ENCODE peak calls at places on chromosomes 3 and 15, in four cellular contexts. V, J, R and U are unnamed samples.

GRCh38 chr15:50945725-50946124 is 37.2 kb downstream of the AP4E1 start:
- DNase-seq in V (no peak), J (no peak), R (no peak), U (no peak)

GRCh38 chr3:192570757-192571156 is 156.6 kb downstream of the FGF12 start:
- DNase-seq in V (no peak), J (no peak), R (no peak), U (no peak)

GRCh38 chr15:99451484-99451883 is 114.3 kb upstream of the MEF2A start:
- DNase-seq in V (no peak), J (no peak), R (no peak), U (no peak)

GRCh38 chr15:80174017-80174746 is 21.4 kb downstream of the FAH start:
- DNase-seq in V (no peak), J (no peak), R (no peak), U (no peak)

GRCh38 chr3:125256675-125257074 is 44.1 kb upstream of the SLC12A8 start:
- DNase-seq in V (no peak), J (no peak), R (no peak), U (no peak)

GRCh38 chr3:188635258-188636038 is 481.5 kb downstream of the LPP start:
- DNase-seq in V (no peak), J (no peak), R (no peak), U (peak)

GRCh38 chr3:133965033-133965570 is 64.6 kb downstream of the SLCO2A1 start:
- DNase-seq in V (no peak), J (no peak), R (no peak), U (no peak)

GRCh38 chr3:131535596-131535995 is 32.8 kb upstream of the MRPL3 start:
- DNase-seq in V (no peak), J (no peak), R (no peak), U (no peak)

GRCh38 chr3:17207019-17207418 is 322.3 kb downstream of the PLCL2 start:
- DNase-seq in V (no peak), J (no peak), R (no peak), U (no peak)

GRCh38 chr3:10600159-10601125 is 95.1 kb upstream of the ATP2B2 start:
- DNase-seq in V (no peak), J (no peak), R (no peak), U (no peak)

GRCh38 chr3:10599444-10599843 is 94.1 kb upstream of the ATP2B2 start:
- DNase-seq in V (no peak), J (no peak), R (no peak), U (no peak)

GRCh38 chr3:10601131-10601856 is 95.9 kb upstream of the ATP2B2 start:
- DNase-seq in V (no peak), J (no peak), R (no peak), U (no peak)

GRCh38 chr3:10601857-10602230 is 96.5 kb upstream of the ATP2B2 start:
- DNase-seq in V (no peak), J (no peak), R (no peak), U (no peak)

DNA sequence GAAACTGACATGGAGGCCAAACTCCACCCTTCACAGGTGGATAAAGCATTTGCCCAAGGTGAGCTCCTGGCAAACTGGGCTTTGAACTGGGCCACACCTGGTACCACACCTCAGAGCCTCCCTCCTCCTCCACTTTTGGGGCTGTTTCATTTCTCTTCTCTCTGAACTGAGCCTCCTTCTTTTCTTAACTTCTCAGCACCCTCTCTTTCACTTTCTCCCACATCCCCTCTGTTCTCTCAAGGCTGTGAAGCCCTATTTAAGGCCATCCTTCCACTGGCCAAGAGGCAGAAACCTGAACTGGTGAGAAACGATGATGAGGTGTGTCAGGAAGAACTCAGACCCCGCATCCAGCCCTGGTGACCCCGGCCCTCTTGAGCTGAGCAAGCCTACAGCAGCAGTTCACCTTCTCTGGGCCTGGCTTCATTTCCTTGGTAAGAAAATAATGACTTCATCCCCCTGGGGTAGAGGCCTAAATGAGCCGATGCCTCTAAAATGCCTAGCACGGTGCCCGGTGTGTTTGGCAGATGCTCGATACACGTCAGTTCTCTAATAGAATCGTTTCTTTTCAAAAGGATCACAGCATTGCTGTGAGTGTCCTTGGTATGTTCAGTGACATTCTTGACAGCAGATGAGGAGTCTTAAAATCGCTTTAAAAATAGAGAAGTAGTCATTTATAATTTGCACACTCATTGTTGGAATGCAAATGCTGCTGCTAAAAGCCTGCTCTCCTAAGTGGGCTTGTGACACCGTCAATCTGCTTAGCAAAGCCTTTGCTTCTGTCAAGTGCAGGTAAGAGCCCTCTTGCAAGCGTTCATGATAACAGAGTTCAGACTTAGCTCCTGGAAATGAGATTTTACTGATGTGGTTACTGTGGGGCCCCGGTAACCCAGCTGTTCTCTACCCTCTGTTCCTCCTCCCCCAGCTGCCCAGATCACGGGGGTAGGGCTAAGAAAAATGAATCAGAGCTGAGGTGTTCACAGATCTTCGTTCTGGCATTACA is 97.7 kb upstream of the ATP2B2 start:
- DNase-seq in V (no peak), J (no peak), R (peak), U (no peak)
- H3K4me3 ChIP-seq in V (no peak), J (no peak), R (no peak), U (no peak)

GRCh38 chr3:185733980-185734724 is 90.7 kb downstream of the IGF2BP2 start:
- DNase-seq in V (no peak), J (peak), R (peak), U (peak)
- TF ChIP-seq CTCF in V (peak), J (peak), R (peak), U (peak)

DNA sequence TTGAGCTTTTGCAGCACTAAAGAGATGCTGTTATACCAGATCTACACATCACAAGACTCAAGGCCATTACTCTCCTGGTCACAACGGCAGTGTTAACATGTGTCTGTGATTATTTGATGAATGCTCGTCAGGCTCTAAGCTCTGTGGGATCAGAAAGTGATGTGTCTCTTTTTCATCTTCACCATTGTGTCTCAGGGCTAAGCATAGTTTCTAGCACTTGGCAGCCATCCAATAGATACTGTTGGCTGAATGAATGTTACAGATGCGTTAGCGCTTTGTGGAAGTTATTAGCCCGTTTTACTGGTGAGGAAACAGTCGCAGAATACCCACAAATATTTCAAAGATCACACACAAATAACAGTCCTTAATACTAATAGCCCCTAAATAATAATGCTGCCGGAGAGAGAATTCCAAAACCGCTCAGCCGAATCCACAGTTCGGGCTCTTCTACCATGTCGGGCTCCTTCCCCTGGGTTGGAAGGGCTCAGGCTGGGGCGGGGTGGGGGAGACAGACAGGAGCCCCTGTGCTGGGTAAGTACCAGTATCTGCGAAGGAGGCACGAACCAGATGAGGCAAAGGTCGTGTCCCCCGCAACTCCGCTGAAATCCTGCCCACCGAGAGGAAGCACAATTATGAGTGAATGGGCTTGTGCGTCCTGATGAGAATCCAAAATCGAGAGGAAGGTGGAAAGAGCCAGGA is 1.1 kb upstream of the FAM81A start:
- DNase-seq in V (no peak), J (no peak), R (no peak), U (no peak)
- H3K4me3 ChIP-seq in V (peak), J (no peak), R (peak), U (no peak)

DNA sequence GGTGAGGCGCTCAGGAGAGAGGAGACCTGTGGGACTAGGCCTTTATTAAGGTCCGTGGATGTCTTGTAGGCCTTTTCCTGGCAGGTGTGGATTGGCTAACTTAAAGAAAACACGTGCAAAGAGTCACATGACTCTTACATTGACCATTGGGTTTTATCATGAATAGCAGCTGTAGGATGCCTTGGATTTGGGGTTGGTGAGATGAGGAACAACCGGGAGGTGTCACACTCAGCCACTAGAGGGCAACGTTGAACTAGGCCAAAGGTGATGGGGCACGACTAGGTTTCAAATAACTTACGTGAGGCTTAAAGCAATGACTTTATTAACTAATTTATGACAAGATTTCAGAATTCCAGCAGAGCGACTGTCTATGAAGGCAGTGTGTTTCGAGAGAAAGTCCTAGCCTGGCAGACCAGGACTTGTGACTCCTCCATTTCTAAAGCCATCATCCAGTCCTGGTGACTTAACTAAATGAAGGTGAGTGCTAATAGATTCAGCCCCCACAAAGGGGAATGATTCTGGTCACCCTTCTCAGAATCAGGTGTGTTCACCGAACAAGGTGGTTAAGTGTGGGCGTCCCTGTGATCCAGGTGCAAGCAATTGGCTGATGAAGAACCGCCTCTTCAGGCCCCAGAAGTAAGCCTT is 345.6 kb downstream of the MCTP2 start:
- DNase-seq in V (no peak), J (peak), R (peak), U (peak)
- TF ChIP-seq CTCF in V (peak), J (peak), R (peak), U (peak)

GRCh38 chr3:106343841-106344240 is 475.0 kb upstream of the CBLB start:
- DNase-seq in V (no peak), J (no peak), R (no peak), U (no peak)

GRCh38 chr3:106338582-106339219 is 469.9 kb upstream of the CBLB start:
- DNase-seq in V (no peak), J (no peak), R (no peak), U (no peak)

GRCh38 chr3:106342386-106342785 is 473.6 kb upstream of the CBLB start:
- DNase-seq in V (no peak), J (no peak), R (no peak), U (peak)

GRCh38 chr3:106339551-106339950 is 470.7 kb upstream of the CBLB start:
- DNase-seq in V (no peak), J (no peak), R (no peak), U (no peak)

DNA sequence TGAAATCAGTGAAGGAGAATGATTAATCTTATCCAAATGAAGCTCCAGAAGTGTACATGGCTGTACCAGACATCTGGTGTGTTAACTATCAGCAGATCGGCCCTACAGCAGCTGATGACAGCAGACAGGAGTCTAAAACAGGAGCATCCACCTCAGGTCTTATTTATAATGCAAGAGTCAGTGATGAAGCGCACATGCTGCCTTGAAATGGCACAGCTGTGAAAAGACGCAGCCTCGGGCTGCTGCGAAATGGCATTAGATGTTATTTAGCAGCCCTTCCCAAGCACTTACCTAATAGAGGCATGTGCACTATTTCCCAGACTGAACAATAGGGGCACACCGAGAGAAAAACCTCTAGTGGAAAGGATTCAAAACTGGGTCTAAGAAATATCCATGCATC is 472.3 kb upstream of the CBLB start:
- DNase-seq in V (no peak), J (no peak), R (no peak), U (no peak)
- H3K4me3 ChIP-seq in V (peak), J (no peak), R (no peak), U (no peak)

DNA sequence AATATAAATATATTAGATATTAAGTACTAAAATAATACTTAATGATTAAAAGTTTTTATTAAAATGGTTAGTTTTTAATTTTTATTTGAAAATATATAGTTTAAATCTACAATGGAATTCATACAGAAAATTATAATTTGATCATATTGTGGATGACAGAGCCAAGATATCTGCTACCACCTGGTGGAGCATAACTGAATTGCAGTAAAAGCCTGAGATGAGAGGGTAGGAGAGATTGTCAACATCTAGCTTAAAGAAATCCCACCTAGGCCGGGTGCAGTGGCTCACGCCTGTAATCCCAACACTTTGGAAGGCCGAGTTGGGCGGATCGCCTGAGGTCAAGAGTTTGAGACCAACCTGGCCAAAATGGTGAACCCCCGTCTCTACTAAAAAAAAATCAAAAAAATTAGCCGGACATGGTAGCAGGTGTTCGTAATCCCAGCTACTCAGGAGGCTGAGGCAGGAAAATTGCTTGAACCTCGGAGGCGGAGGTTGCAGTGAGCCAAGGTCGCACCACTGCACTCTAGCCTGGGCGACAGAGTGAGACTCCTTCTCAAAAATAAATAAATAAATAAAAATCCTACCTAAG is 25.1 kb upstream of the CSTA start:
- DNase-seq in V (no peak), J (peak), R (peak), U (no peak)
- TF ChIP-seq CTCF in V (peak), J (peak), R (peak), U (peak)

DNA sequence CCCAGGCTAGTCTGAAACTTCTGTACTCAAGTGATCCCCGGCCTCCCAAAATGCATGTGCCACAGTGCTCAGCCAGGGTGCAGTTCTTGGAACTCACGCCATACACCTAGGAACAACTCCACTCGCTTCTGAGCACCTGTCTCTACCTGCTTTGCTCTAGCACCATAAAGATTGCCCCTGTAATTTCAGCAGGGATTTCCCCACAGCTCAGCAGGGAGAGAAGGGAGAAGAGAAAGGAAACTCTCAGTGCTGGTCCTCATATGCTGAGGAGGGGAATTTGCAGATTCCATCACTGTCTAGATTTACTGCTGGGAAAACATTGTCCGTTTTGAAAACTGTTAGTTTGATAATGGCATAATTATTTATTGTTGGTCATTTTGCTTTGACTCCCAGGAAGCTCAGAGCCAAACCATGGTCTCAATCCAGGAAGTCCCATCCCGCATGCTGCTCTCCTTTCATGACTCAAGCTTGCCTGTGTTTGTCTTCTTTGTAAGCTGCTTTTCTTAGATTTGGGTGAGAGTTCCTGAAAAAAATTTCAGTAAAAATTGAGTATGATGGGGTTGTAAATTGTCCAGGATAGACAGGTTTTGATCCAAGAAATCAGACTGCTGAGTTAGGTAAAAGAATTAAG is 24.2 kb downstream of the TRIM71 start:
- DNase-seq in V (no peak), J (no peak), R (no peak), U (no peak)
- H3K4me3 ChIP-seq in V (no peak), J (no peak), R (no peak), U (no peak)

GRCh38 chr3:8481380-8481779 is 20.2 kb upstream of the LMCD1 start:
- DNase-seq in V (no peak), J (no peak), R (no peak), U (no peak)
- TF ChIP-seq CTCF in V (no peak), J (no peak), R (no peak), U (no peak)